ENCODE peak calls at places on chromosomes 16 and 17, in four cellular contexts. Y is stomach, X is breast epithelium, L is sigmoid colon. T is an unnamed sample.

GRCh38 chr17:33873218-33873617 is 381.9 kb upstream of the CCL2 start:
- DNase-seq in Y (no peak), X (no peak), L (no peak), T (no peak)

GRCh38 chr17:51611585-51611984 is 351.2 kb downstream of the UTP18 start:
- DNase-seq in Y (no peak), X (no peak), L (no peak), T (no peak)

GRCh38 chr16:49986351-49987124 is 38.5 kb upstream of the CNEP1R1 start:
- DNase-seq in Y (peak), X (no peak), L (no peak), T (no peak)

GRCh38 chr16:8859913-8860881 is 8.6 kb downstream of the CARHSP1 start:
- DNase-seq in Y (peak), X (peak), L (peak), T (no peak)

GRCh38 chr16:51839697-51840462 is 688.8 kb upstream of the SALL1 start:
- DNase-seq in Y (no peak), X (no peak), L (no peak), T (no peak)

GRCh38 chr17:40588557-40588956 is 23.3 kb upstream of the CCR7 start:
- DNase-seq in Y (no peak), X (no peak), L (no peak), T (no peak)

GRCh38 chr17:21129023-21129681 is 2.4 kb downstream of the DHRS7B start:
- DNase-seq in Y (no peak), X (no peak), L (no peak), T (no peak)

GRCh38 chr17:15271731-15272130 is 6.6 kb upstream of the PMP22 start:
- DNase-seq in Y (no peak), X (no peak), L (no peak), T (no peak)

GRCh38 chr16:48081656-48082055 is 74.1 kb downstream of the ABCC12 start:
- DNase-seq in Y (no peak), X (no peak), L (no peak), T (no peak)

GRCh38 chr16:57764341-57765159 is 29.0 kb downstream of the KATNB1 start:
- DNase-seq in Y (no peak), X (no peak), L (no peak), T (peak)

GRCh38 chr16:85206472-85207356 is 94.4 kb upstream of the CIBAR2 start:
- DNase-seq in Y (peak), X (peak), L (peak), T (no peak)

GRCh38 chr16:56356276-56357241 is 68.8 kb downstream of the AMFR start:
- DNase-seq in Y (peak), X (peak), L (peak), T (peak)

GRCh38 chr17:1460233-1460632 is 4.2 kb upstream of the CRK start:
- DNase-seq in Y (peak), X (peak), L (peak), T (no peak)

GRCh38 chr17:56678249-56679144 is 85.0 kb downstream of the NOG start:
- DNase-seq in Y (no peak), X (no peak), L (no peak), T (no peak)

GRCh38 chr16:17476414-17477259 is 5.9 kb upstream of the XYLT1 start:
- DNase-seq in Y (peak), X (no peak), L (no peak), T (no peak)

GRCh38 chr17:80513892-80514291 is 30.7 kb upstream of the RPTOR start:
- DNase-seq in Y (no peak), X (no peak), L (no peak), T (no peak)

GRCh38 chr16:84652565-84652964 is 4.3 kb downstream of the KLHL36 start:
- DNase-seq in Y (no peak), X (no peak), L (no peak), T (no peak)

GRCh38 chr16:24423332-24423731 is 116.0 kb upstream of the RBBP6 start:
- DNase-seq in Y (no peak), X (no peak), L (no peak), T (no peak)

DNA sequence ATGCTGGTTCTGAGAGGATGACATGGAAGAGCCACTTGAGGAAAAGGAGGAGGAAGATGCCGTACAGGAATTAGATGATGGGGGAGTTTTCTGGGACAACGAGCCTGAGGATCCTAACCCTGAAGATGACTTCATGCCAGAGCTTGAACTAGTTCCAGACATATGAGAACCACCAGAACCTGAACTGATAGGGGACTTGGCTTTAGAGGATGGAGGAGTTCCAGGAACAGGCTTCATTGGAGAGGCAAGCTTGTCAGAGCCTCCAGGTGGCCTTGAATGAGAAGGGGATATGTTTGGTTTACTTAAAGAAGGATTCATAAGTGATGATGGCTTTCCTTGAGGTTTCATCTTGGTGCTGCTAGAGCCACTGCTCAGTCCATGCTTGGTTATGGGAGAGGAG is 6.9 kb upstream of the FBXL20 start:
- DNase-seq in Y (no peak), X (no peak), L (no peak), T (no peak)
- TF ChIP-seq POLR2AphosphoS5 in Y (no peak), X (no peak), L (no peak), T (no peak)

DNA sequence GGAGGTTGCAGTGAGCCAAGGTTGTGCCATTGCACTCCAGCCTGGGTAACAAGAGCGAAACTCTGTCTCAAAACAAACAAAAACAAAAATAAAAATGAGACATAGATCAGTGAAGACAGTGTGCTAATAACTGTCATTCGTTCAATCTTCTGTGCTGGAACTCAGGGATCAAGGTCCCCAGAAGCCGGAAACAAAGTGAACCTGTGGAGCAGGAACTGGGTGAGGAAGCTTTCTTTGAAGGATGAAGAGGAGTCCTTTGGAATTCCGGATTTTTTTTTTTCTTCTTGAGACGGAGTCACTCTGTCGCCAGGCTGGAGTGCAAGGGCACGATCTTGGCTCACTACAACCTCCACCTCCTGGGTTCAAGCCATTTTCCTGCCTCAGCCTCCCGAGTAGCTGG is 2.1 kb upstream of the SLC2A4 start:
- DNase-seq in Y (no peak), X (no peak), L (no peak), T (no peak)
- TF ChIP-seq POLR2A in Y (no peak), X (no peak), L (no peak), T (no peak)

GRCh38 chr17:27532269-27533067 is 76.2 kb downstream of the KSR1 start:
- DNase-seq in Y (peak), X (no peak), L (peak), T (no peak)
- TF ChIP-seq POLR2AphosphoS5 in Y (no peak), X (no peak), L (no peak), T (no peak)

GRCh38 chr17:68511671-68512246 is 471 bp upstream of the PRKAR1A start:
- DNase-seq in Y (peak), X (peak), L (peak), T (peak)
- TF ChIP-seq POLR2A in Y (no peak), X (no peak), L (no peak), T (peak)

DNA sequence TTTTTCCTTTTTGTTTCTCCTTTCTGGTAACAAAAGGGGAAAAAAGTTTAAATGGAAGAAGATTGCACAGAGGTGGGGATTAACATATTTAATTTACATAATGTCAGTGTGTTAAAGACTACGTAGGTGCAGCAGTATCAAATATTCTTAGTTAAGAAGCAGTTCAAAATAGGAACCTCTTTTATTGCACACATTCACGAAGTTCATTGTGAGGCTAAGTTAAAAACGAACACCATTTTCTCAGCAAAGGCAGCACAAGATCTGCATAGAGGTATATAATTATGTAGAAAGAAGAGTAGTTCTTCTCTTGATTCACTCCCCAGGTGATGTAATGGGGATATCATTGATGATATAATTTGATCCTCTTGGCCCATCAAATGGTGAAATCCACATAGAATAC is 940.3 kb downstream of the CDH11 start:
- DNase-seq in Y (no peak), X (no peak), L (no peak), T (no peak)
- TF ChIP-seq POLR2AphosphoS5 in Y (no peak), X (no peak), L (no peak), T (no peak)

GRCh38 chr17:77323413-77324171 is 182.8 kb downstream of the SEC14L1 start:
- DNase-seq in Y (peak), X (peak), L (peak), T (no peak)
- TF ChIP-seq POLR2A in Y (no peak), X (no peak), L (no peak), T (no peak)

DNA sequence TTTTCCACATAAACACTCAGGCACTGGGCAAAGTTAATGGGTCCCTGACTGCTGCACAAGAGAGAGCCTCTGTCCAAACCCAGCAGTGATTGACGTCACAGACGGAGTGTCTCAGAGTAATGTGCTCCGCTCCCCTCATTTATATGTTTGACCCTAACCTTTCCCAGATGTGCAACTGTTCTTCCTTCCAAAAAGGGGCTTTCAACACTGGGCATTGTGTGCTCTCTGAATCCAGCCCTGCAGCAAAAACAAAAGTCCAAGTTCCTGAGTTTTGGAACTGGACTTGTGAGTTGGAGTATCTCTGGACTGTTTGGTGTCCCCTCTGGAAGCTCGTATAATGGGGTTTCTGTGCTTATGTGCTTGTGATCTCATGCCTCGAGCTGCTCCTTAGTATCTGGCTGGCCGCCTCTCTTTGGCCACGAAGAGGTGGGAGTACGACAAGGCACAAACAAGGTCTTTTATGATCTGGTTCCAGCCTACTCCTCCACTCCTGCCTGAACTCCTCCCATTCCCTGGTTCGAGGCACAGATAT is 76.4 kb upstream of the SMIM36 start:
- DNase-seq in Y (no peak), X (no peak), L (peak), T (no peak)
- TF ChIP-seq POLR2AphosphoS5 in Y (peak), X (no peak), L (no peak), T (no peak)

DNA sequence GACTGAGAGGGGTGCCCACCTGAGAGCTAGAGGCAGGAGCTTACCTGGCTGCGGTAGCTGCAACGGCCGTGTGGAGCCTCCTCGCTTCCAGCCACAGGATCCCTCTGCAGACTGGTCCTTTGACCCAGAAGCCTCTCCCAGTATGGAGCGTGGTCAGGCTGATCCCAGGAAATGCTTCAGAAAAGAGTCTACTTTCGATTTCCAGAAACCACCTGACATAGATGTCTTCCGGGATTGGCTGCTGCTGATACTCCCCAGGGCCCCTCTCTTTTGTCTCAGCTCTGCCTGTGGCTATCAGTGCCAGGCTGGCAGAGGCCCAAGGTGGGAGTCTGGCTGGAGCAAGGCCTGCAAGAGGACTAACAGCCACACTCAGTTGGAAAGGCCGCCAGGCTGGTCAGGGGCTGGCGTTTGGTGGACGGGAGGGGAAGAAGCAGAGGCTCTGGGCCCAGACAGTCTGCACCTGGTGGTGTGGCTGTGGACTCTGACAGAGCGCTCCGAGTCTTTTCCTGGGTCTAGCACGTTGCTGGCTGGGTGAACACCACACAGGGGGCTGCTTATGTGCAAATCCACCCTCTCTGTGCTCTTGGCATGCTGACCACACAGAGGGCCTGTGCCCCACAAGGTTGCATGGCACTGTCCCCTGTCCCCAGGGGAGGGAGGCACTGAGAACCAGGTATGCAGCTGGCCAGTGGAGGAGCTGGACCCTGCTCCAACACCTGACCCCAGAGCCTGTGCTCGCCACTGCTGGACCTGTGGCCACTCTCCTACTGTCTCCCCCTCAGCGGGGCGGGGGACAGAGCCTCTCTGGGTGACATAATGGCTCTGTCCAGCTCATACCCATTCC is at the start of gene LGALS3BP:
- DNase-seq in Y (peak), X (peak), L (peak), T (no peak)
- TF ChIP-seq POLR2A in Y (no peak), X (no peak), L (no peak), T (no peak)

DNA sequence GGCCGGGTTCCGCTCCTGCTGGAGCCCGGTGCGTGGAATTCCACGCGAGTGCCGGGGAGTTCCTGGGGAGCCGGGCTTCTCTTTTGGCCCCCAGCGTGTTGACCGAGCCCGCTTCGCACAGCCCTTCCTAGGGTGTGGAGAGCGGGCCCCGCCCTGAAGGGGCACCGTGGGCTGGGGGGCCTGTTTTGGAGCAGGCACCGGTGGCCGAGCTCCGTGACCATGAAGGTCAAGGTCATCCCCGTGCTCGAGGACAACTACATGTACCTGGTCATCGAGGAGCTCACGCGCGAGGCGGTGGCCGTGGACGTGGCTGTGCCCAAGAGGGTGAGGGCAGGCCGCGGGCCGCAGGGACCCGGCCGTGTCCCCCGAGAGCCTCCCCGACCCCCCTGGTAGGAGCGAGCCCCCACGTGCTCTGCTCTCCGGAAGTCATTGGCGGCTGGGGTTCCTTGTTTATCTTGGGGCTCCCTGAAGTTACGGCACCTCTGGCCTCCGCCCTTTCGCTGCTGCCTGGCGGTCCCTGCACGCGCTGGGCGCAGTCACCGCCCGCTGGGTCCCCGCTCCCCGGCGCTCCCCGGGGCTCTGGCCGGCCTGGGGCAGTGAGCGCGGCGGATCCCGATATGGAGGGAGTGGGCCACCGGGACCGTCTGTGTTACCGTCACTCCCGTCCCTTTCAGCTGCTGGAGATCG is 528 bp downstream of the HAGHL start:
- DNase-seq in Y (no peak), X (no peak), L (no peak), T (no peak)
- TF ChIP-seq POLR2AphosphoS5 in Y (no peak), X (no peak), L (no peak), T (no peak)

T was measured in GM12892.